ENCODE peak calls at places on chromosome 17, in four cellular contexts. Y is upper lobe of left lung, W is HCT116, N is HepG2. I is an unnamed sample.

GRCh38 chr17:73595931-73596330 is 48.3 kb downstream of the SDK2 start:
- ATAC-seq in Y (no peak), N (no peak), W (peak; percentile 7), I (no peak)

GRCh38 chr17:28929769-28930168 is 21.5 kb downstream of the PHF12 start:
- ATAC-seq in Y (no peak), W (no peak), N (no peak), I (no peak)

GRCh38 chr17:12644623-12645022 is 21.1 kb upstream of the MYOCD start:
- ATAC-seq in W (no peak), N (no peak), Y (no peak), I (no peak)

GRCh38 chr17:39739020-39739884 is 1.5 kb downstream of the GRB7 start:
- ATAC-seq in W (peak; percentile 52), Y (peak; percentile 63), N (peak; percentile 69), I (peak; percentile 23)

GRCh38 chr17:9028171-9028570 is 6.9 kb downstream of the NTN1 start:
- ATAC-seq in W (no peak), Y (no peak), N (no peak), I (peak; percentile 54)

GRCh38 chr17:43779145-43780125 is 658 bp upstream of the DUSP3 start:
- ATAC-seq in W (peak; percentile 57), Y (peak; percentile 30), N (peak; percentile 34), I (peak; percentile 32)

GRCh38 chr17:64458756-64459155 is 9.8 kb downstream of the MILR1 start:
- ATAC-seq in N (peak; percentile 30), W (peak; percentile 19), Y (peak; percentile 28), I (no peak)

GRCh38 chr17:6249747-6250146 is 179.6 kb downstream of the WSCD1 start:
- ATAC-seq in W (no peak), Y (no peak), N (no peak), I (no peak)

GRCh38 chr17:29674270-29674669 is 51.6 kb upstream of the CORO6 start:
- ATAC-seq in Y (no peak), W (no peak), N (no peak), I (no peak)

GRCh38 chr17:81898029-81898866 is 3.8 kb upstream of the NPB start:
- ATAC-seq in W (peak; percentile 69), N (peak; percentile 0), Y (no peak), I (no peak)

GRCh38 chr17:68682913-68683312 is 81.7 kb upstream of the FAM20A start:
- ATAC-seq in N (no peak), W (no peak), Y (no peak), I (no peak)

GRCh38 chr17:37659887-37660286 is 16.6 kb upstream of the DDX52 start:
- ATAC-seq in Y (no peak), W (no peak), N (no peak), I (no peak)

GRCh38 chr17:364766-365165 is 12.2 kb upstream of the RPH3AL start:
- ATAC-seq in Y (no peak), W (no peak), N (no peak), I (no peak)

GRCh38 chr17:44400226-44400847 is 10.9 kb upstream of the ITGA2B start:
- ATAC-seq in Y (no peak), W (peak; percentile 74), N (peak; percentile 62), I (no peak)

GRCh38 chr17:2049333-2050245 is 5.3 kb upstream of the HIC1 start:
- ATAC-seq in N (peak; percentile 13), W (peak; percentile 71), Y (peak; percentile 72), I (peak; percentile 70)
- TF ChIP-seq POLR2AphosphoS5 in N (no peak), W (peak; percentile 32), Y (peak; percentile 14), I (no peak)

GRCh38 chr17:61235821-61236197 is 163.8 kb upstream of the TBX2 start:
- ATAC-seq in N (peak; percentile 99), W (no peak), Y (no peak), I (no peak)
- TF ChIP-seq POLR2AphosphoS5 in N (no peak), W (no peak), Y (no peak), I (no peak)

GRCh38 chr17:75270218-75270965 is 639 bp downstream of the MIF4GD start:
- ATAC-seq in N (peak; percentile 71), W (peak; percentile 65), Y (peak; percentile 80), I (peak; percentile 77)
- TF ChIP-seq POLR2AphosphoS5 in N (no peak), W (peak; percentile 39), Y (no peak), I (peak; percentile 50)

GRCh38 chr17:66304304-66305174 is 2.1 kb downstream of the PRKCA start:
- ATAC-seq in Y (no peak), N (peak; percentile 58), W (no peak), I (no peak)
- TF ChIP-seq POLR2AphosphoS5 in Y (no peak), N (no peak), W (no peak), I (no peak)

GRCh38 chr17:75625813-75626486 is 7.3 kb upstream of the SMIM5 start:
- ATAC-seq in N (peak; percentile 85), Y (no peak), W (peak; percentile 86), I (no peak)
- TF ChIP-seq POLR2AphosphoS5 in N (no peak), Y (no peak), W (no peak), I (no peak)

DNA sequence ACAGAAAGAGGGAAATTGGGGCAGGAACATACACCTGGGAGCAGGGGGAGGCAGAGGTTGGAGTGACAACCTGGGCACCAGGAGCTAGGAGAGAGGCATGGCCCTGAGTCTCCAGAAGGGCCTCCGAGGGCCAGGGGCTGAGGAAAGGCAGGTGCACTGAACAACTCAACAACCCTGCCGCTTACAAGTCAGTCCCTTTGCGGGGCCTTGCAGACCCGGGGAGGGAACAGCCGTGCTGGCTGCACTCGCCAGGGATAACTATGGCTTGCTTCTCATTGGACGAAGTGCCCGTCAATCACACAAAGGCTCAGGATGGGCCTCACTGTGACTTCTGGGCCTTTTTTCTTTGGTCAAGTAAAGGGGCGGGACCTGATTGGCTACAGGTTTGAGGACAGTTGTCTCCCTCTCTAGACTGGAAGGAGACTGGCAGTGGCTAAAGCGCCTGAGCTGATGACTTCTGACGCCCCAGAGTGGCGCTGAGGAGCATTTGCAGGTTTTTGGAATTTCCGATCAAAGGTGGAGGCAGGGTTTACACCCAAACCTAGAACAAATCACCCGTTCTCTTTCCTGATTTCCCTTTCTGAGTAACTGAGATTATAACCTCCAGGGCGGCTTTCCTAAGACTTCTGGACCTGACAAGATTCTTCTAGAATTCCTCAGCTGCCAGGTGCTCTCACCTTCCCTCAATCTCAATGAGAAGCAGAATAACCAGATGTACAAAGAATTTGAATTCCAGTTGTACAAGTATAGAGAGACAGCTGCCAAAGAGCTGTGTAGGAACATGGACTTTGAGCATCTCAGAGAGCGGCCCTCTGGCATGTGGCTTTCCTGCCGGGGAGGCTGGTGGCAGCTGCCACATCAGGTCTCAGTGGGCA is 27.6 kb upstream of the ST6GALNAC2 start:
- ATAC-seq in N (peak; percentile 95), Y (no peak), W (peak; percentile 99), I (no peak)
- TF ChIP-seq POLR2AphosphoS5 in N (no peak), Y (no peak), W (peak; percentile 60), I (no peak)

GRCh38 chr17:45431531-45432404 is 902 bp downstream of the ARHGAP27 start:
- ATAC-seq in W (peak; percentile 89), N (peak; percentile 61), Y (peak; percentile 69), I (peak; percentile 39)
- TF ChIP-seq POLR2AphosphoS5 in W (peak; percentile 87), N (no peak), Y (no peak), I (no peak)

GRCh38 chr17:48113201-48113676 is 5.7 kb downstream of the SNX11 start:
- ATAC-seq in W (no peak), Y (peak; percentile 63), N (no peak), I (no peak)

GRCh38 chr17:48106802-48107136 is 797 bp upstream of the SNX11 start:
- ATAC-seq in N (no peak), Y (no peak), W (no peak), I (no peak)

GRCh38 chr17:48107137-48108055 is at the start of gene SNX11:
- ATAC-seq in W (peak; percentile 96), N (peak; percentile 98), Y (peak; percentile 98), I (peak; percentile 96)

GRCh38 chr17:48110722-48111121 is 3.2 kb downstream of the SNX11 start:
- ATAC-seq in N (no peak), W (no peak), Y (no peak), I (no peak)

GRCh38 chr17:48111937-48112241 is 4.3 kb downstream of the SNX11 start:
- ATAC-seq in N (no peak), Y (no peak), W (no peak), I (no peak)
- TF ChIP-seq POLR2AphosphoS5 in N (no peak), Y (no peak), W (no peak), I (no peak)